ENCODE peak calls at places on chromosomes 4 and X, in five cellular contexts. One of them, this sample, is unnamed.
A peak's percentile ranks its signal among the peaks of the same experiment; 100 is the strongest.

GRCh38 chr4:139606600-139607301 is 50.7 kb upstream of the SETD7 start:
- DNase-seq in NCI-H1092: no peak
- DNase-seq in prostate gland: no peak
- DNase-seq in frontal cortex: no peak
- DNase-seq in Right ventricle myocardium inferior: no peak
- DNase-seq in this sample: peak; percentile 73

GRCh38 chrX:144627947-144628346 is 619.4 kb upstream of the SPANXN1 start:
- DNase-seq in Right ventricle myocardium inferior: no peak
- DNase-seq in NCI-H1092: no peak
- DNase-seq in prostate gland: no peak
- DNase-seq in frontal cortex: no peak
- DNase-seq in this sample: no peak

GRCh38 chrX:84168095-84168494 is 19.9 kb downstream of the RPS6KA6 start:
- DNase-seq in frontal cortex: no peak
- DNase-seq in Right ventricle myocardium inferior: no peak
- DNase-seq in prostate gland: no peak
- DNase-seq in NCI-H1092: no peak
- DNase-seq in this sample: no peak

GRCh38 chrX:153857348-153857903 is 27.1 kb upstream of the PDZD4 start:
- DNase-seq in prostate gland: no peak
- DNase-seq in Right ventricle myocardium inferior: no peak
- DNase-seq in NCI-H1092: no peak
- DNase-seq in frontal cortex: no peak
- DNase-seq in this sample: no peak

GRCh38 chr4:183321079-183321478 is 1.0 kb upstream of the CLDN22 start:
- DNase-seq in frontal cortex: no peak
- DNase-seq in Right ventricle myocardium inferior: no peak
- DNase-seq in prostate gland: no peak
- DNase-seq in NCI-H1092: no peak
- DNase-seq in this sample: peak; percentile 74

GRCh38 chrX:53281321-53281822 is at the start of gene IQSEC2:
- DNase-seq in NCI-H1092: no peak
- DNase-seq in prostate gland: peak; percentile 72
- DNase-seq in frontal cortex: no peak
- DNase-seq in Right ventricle myocardium inferior: peak; percentile 89
- DNase-seq in this sample: peak; percentile 87

GRCh38 chr4:158676076-158676475 is 4.0 kb downstream of the ETFDH start:
- DNase-seq in NCI-H1092: no peak
- DNase-seq in Right ventricle myocardium inferior: no peak
- DNase-seq in prostate gland: no peak
- DNase-seq in frontal cortex: no peak
- DNase-seq in this sample: no peak

GRCh38 chrX:49155243-49155899 is 7.2 kb upstream of the MAGIX start:
- DNase-seq in Right ventricle myocardium inferior: no peak
- DNase-seq in NCI-H1092: no peak
- DNase-seq in prostate gland: peak; percentile 36
- DNase-seq in frontal cortex: peak; percentile 10
- DNase-seq in this sample: peak; percentile 94

GRCh38 chr4:94741304-94741703 is 16.5 kb upstream of the BMPR1B start:
- DNase-seq in frontal cortex: no peak
- DNase-seq in Right ventricle myocardium inferior: no peak
- DNase-seq in prostate gland: no peak
- DNase-seq in NCI-H1092: no peak
- DNase-seq in this sample: no peak

GRCh38 chr4:116849620-116850019 is 235.8 kb downstream of the TRAM1L1 start:
- DNase-seq in prostate gland: no peak
- DNase-seq in Right ventricle myocardium inferior: no peak
- DNase-seq in NCI-H1092: no peak
- DNase-seq in frontal cortex: no peak
- DNase-seq in this sample: no peak

GRCh38 chr4:142474398-142475087 is 371.6 kb downstream of the INPP4B start:
- DNase-seq in NCI-H1092: peak; percentile 18
- DNase-seq in frontal cortex: no peak
- DNase-seq in prostate gland: no peak
- DNase-seq in Right ventricle myocardium inferior: no peak
- DNase-seq in this sample: no peak

GRCh38 chr4:123631699-123632098 is 235.1 kb downstream of the SPRY1 start:
- DNase-seq in Right ventricle myocardium inferior: no peak
- DNase-seq in frontal cortex: no peak
- DNase-seq in NCI-H1092: no peak
- DNase-seq in prostate gland: no peak
- DNase-seq in this sample: peak; percentile 36

GRCh38 chrX:24494544-24495113 is 29.5 kb downstream of the PDK3 start:
- DNase-seq in Right ventricle myocardium inferior: no peak
- DNase-seq in NCI-H1092: no peak
- DNase-seq in prostate gland: peak; percentile 74
- DNase-seq in frontal cortex: no peak
- DNase-seq in this sample: peak; percentile 60

GRCh38 chrX:134026732-134027311 is 41.4 kb upstream of the GPC3 start:
- DNase-seq in frontal cortex: peak; percentile 3
- DNase-seq in NCI-H1092: peak; percentile 26
- DNase-seq in prostate gland: peak; percentile 32
- DNase-seq in Right ventricle myocardium inferior: no peak
- DNase-seq in this sample: peak; percentile 89

GRCh38 chrX:97399400-97399799 is 515.7 kb downstream of the RPA4 start:
- DNase-seq in Right ventricle myocardium inferior: no peak
- DNase-seq in prostate gland: no peak
- DNase-seq in NCI-H1092: no peak
- DNase-seq in frontal cortex: no peak
- DNase-seq in this sample: no peak

GRCh38 chrX:140733766-140734342 is 24.3 kb downstream of the LINC00632 start:
- DNase-seq in Right ventricle myocardium inferior: no peak
- DNase-seq in prostate gland: peak; percentile 3
- DNase-seq in frontal cortex: peak; percentile 8
- DNase-seq in NCI-H1092: peak; percentile 3
- DNase-seq in this sample: peak; percentile 53

GRCh38 chr4:39032218-39033085 is at the start of gene TMEM156:
- DNase-seq in frontal cortex: no peak
- DNase-seq in Right ventricle myocardium inferior: no peak
- DNase-seq in prostate gland: no peak
- DNase-seq in NCI-H1092: no peak
- DNase-seq in this sample: no peak

GRCh38 chr4:142408003-142408441 is 438.1 kb downstream of the INPP4B start:
- DNase-seq in Right ventricle myocardium inferior: no peak
- DNase-seq in NCI-H1092: no peak
- DNase-seq in prostate gland: no peak
- DNase-seq in frontal cortex: no peak
- DNase-seq in this sample: no peak

GRCh38 chr4:15729910-15730533 is 27.2 kb downstream of the BST1 start:
- DNase-seq in Right ventricle myocardium inferior: no peak
- DNase-seq in frontal cortex: peak; percentile 25
- DNase-seq in prostate gland: peak; percentile 27
- DNase-seq in NCI-H1092: peak; percentile 4
- DNase-seq in this sample: peak; percentile 56

GRCh38 chr4:54213812-54214211 is 15.3 kb upstream of the PDGFRA start:
- DNase-seq in prostate gland: no peak
- DNase-seq in NCI-H1092: no peak
- DNase-seq in Right ventricle myocardium inferior: no peak
- DNase-seq in frontal cortex: no peak
- DNase-seq in this sample: peak; percentile 71

GRCh38 chr4:141275834-141276233 is 55.1 kb downstream of the ZNF330 start:
- DNase-seq in Right ventricle myocardium inferior: no peak
- DNase-seq in NCI-H1092: no peak
- DNase-seq in prostate gland: no peak
- DNase-seq in frontal cortex: no peak
- DNase-seq in this sample: no peak

GRCh38 chr4:7023901-7024300 is 19.3 kb upstream of the TADA2B start:
- DNase-seq in Right ventricle myocardium inferior: peak; percentile 26
- DNase-seq in NCI-H1092: no peak
- DNase-seq in prostate gland: no peak
- DNase-seq in frontal cortex: no peak
- DNase-seq in this sample: no peak

GRCh38 chrX:101430457-101431078 is 22.5 kb downstream of the HNRNPH2 start:
- DNase-seq in Right ventricle myocardium inferior: no peak
- DNase-seq in NCI-H1092: no peak
- DNase-seq in frontal cortex: no peak
- DNase-seq in prostate gland: no peak
- DNase-seq in this sample: no peak

GRCh38 chrX:139112432-139112831 is 400.9 kb upstream of the FGF13 start:
- DNase-seq in Right ventricle myocardium inferior: no peak
- DNase-seq in prostate gland: peak; percentile 3
- DNase-seq in NCI-H1092: peak; percentile 40
- DNase-seq in frontal cortex: no peak
- DNase-seq in this sample: no peak

This sample was measured in HAP-1.